ENCODE peak calls at places on chromosome 16, in six cellular contexts. One of them, this sample, is unnamed.

GRCh38 chr16:8850279-8850885 is 18.4 kb downstream of the CARHSP1 start:
- DNase-seq in IMR-90: peak
- DNase-seq in Panc1: no peak
- DNase-seq in RWPE1: peak
- DNase-seq in skeletal muscle cell: peak
- DNase-seq in brain microvascular endothelial cell: peak
- DNase-seq in this sample: no peak

GRCh38 chr16:56354016-56354415 is 71.3 kb downstream of the AMFR start:
- DNase-seq in Panc1: no peak
- DNase-seq in skeletal muscle cell: no peak
- DNase-seq in brain microvascular endothelial cell: no peak
- DNase-seq in IMR-90: no peak
- DNase-seq in RWPE1: no peak
- DNase-seq in this sample: no peak

GRCh38 chr16:19167710-19168172 is 299 bp upstream of the SYT17 start:
- DNase-seq in skeletal muscle cell: no peak
- DNase-seq in RWPE1: peak
- DNase-seq in IMR-90: peak
- DNase-seq in Panc1: no peak
- DNase-seq in brain microvascular endothelial cell: peak
- DNase-seq in this sample: no peak

GRCh38 chr16:49452108-49452507 is 78.5 kb downstream of the C16orf78 start:
- DNase-seq in skeletal muscle cell: no peak
- DNase-seq in Panc1: no peak
- DNase-seq in IMR-90: no peak
- DNase-seq in brain microvascular endothelial cell: no peak
- DNase-seq in RWPE1: no peak
- DNase-seq in this sample: no peak

GRCh38 chr16:9092282-9092962 is 978 bp downstream of the HAPSTR1 start:
- DNase-seq in skeletal muscle cell: no peak
- DNase-seq in brain microvascular endothelial cell: no peak
- DNase-seq in IMR-90: no peak
- DNase-seq in RWPE1: peak
- DNase-seq in Panc1: no peak
- DNase-seq in this sample: no peak

GRCh38 chr16:58459344-58460218 is 40.4 kb upstream of the NDRG4 start:
- DNase-seq in Panc1: peak
- DNase-seq in brain microvascular endothelial cell: peak
- DNase-seq in RWPE1: peak
- DNase-seq in IMR-90: peak
- DNase-seq in skeletal muscle cell: no peak
- DNase-seq in this sample: no peak

GRCh38 chr16:50154369-50154947 is 1.4 kb downstream of the TENT4B start:
- DNase-seq in Panc1: no peak
- DNase-seq in brain microvascular endothelial cell: no peak
- DNase-seq in IMR-90: no peak
- DNase-seq in RWPE1: peak
- DNase-seq in skeletal muscle cell: no peak
- DNase-seq in this sample: no peak

GRCh38 chr16:51151951-51152663 is 1.0 kb upstream of the SALL1 start:
- DNase-seq in RWPE1: no peak
- DNase-seq in Panc1: no peak
- DNase-seq in IMR-90: peak
- DNase-seq in skeletal muscle cell: peak
- DNase-seq in brain microvascular endothelial cell: no peak
- DNase-seq in this sample: no peak

GRCh38 chr16:11677451-11677951 is 9.2 kb downstream of the SNN start:
- DNase-seq in IMR-90: peak
- DNase-seq in RWPE1: no peak
- DNase-seq in brain microvascular endothelial cell: no peak
- DNase-seq in Panc1: no peak
- DNase-seq in skeletal muscle cell: no peak
- DNase-seq in this sample: no peak

GRCh38 chr16:57892447-57893096 is 78.4 kb downstream of the CNGB1 start:
- DNase-seq in Panc1: no peak
- DNase-seq in RWPE1: no peak
- DNase-seq in IMR-90: no peak
- DNase-seq in skeletal muscle cell: no peak
- DNase-seq in brain microvascular endothelial cell: peak
- DNase-seq in this sample: no peak

GRCh38 chr16:280005-280421 is 378 bp upstream of the ARHGDIG start:
- DNase-seq in IMR-90: no peak
- DNase-seq in skeletal muscle cell: no peak
- DNase-seq in brain microvascular endothelial cell: no peak
- DNase-seq in Panc1: no peak
- DNase-seq in RWPE1: no peak
- DNase-seq in this sample: no peak

GRCh38 chr16:85767569-85767968 is 16.7 kb upstream of the C16orf74 start:
- DNase-seq in Panc1: peak
- DNase-seq in skeletal muscle cell: peak
- DNase-seq in IMR-90: peak
- DNase-seq in RWPE1: peak
- DNase-seq in brain microvascular endothelial cell: peak
- DNase-seq in this sample: no peak

GRCh38 chr16:49311823-49312222 is 30.2 kb upstream of the CBLN1 start:
- DNase-seq in RWPE1: no peak
- DNase-seq in IMR-90: no peak
- DNase-seq in skeletal muscle cell: no peak
- DNase-seq in brain microvascular endothelial cell: no peak
- DNase-seq in Panc1: no peak
- DNase-seq in this sample: no peak

GRCh38 chr16:89155184-89155679 is 16.3 kb upstream of the CDH15 start:
- DNase-seq in Panc1: no peak
- DNase-seq in skeletal muscle cell: peak
- DNase-seq in RWPE1: no peak
- DNase-seq in IMR-90: peak
- DNase-seq in brain microvascular endothelial cell: peak
- DNase-seq in this sample: no peak

GRCh38 chr16:1054660-1055556 is 17.6 kb upstream of the SSTR5 start:
- DNase-seq in brain microvascular endothelial cell: no peak
- DNase-seq in Panc1: no peak
- DNase-seq in RWPE1: peak
- DNase-seq in IMR-90: peak
- DNase-seq in skeletal muscle cell: peak
- DNase-seq in this sample: no peak

GRCh38 chr16:73204359-73205152 is 156.6 kb upstream of the ZFHX3 start:
- DNase-seq in RWPE1: no peak
- DNase-seq in IMR-90: no peak
- DNase-seq in brain microvascular endothelial cell: no peak
- DNase-seq in skeletal muscle cell: no peak
- DNase-seq in Panc1: no peak
- DNase-seq in this sample: no peak

GRCh38 chr16:3587547-3588110 is 10.4 kb upstream of the NLRC3 start:
- DNase-seq in RWPE1: no peak
- DNase-seq in skeletal muscle cell: no peak
- DNase-seq in brain microvascular endothelial cell: no peak
- DNase-seq in IMR-90: no peak
- DNase-seq in Panc1: no peak
- DNase-seq in this sample: no peak

GRCh38 chr16:56539667-56540066 is 19.8 kb upstream of the BBS2 start:
- DNase-seq in skeletal muscle cell: no peak
- DNase-seq in RWPE1: no peak
- DNase-seq in Panc1: no peak
- DNase-seq in brain microvascular endothelial cell: no peak
- DNase-seq in IMR-90: no peak
- DNase-seq in this sample: no peak

GRCh38 chr16:56988948-56989945 is at the start of gene NLRC5:
- DNase-seq in brain microvascular endothelial cell: peak
- DNase-seq in skeletal muscle cell: peak
- DNase-seq in Panc1: no peak
- DNase-seq in RWPE1: peak
- DNase-seq in IMR-90: peak
- DNase-seq in this sample: no peak

GRCh38 chr16:19113577-19114358 is at the start of gene ITPRIPL2:
- DNase-seq in RWPE1: peak
- DNase-seq in IMR-90: peak
- DNase-seq in brain microvascular endothelial cell: peak
- DNase-seq in Panc1: peak
- DNase-seq in skeletal muscle cell: no peak
- DNase-seq in this sample: no peak

GRCh38 chr16:57534881-57535658 is 1.3 kb downstream of the CCDC102A start:
- DNase-seq in RWPE1: no peak
- DNase-seq in IMR-90: no peak
- DNase-seq in skeletal muscle cell: no peak
- DNase-seq in brain microvascular endothelial cell: no peak
- DNase-seq in Panc1: no peak
- DNase-seq in this sample: no peak